ENCODE peak calls at places on chromosome 17, in seven cellular contexts. P is IMR-90, C is H9, X is neuronal stem cell, J is mesenchymal stem cell, L is H1, E is trophoblast cell. R is an unnamed sample.

GRCh38 chr17:79202476-79202875 is 127.9 kb downstream of the ENGASE start:
- DNase-seq in P (no peak), C (no peak), X (no peak), J (no peak), L (no peak), E (no peak), R (no peak)

GRCh38 chr17:66661411-66661843 is 173.5 kb upstream of the CACNG5 start:
- DNase-seq in P (peak), C (no peak), X (no peak), J (peak), L (no peak), E (no peak), R (no peak)

GRCh38 chr17:20300399-20301037 is 166.8 kb downstream of the LGALS9B start:
- DNase-seq in P (peak), C (no peak), X (no peak), J (peak), L (no peak), E (peak), R (no peak)

GRCh38 chr17:560379-560935 is 154.2 kb downstream of the VPS53 start:
- DNase-seq in P (peak), C (no peak), X (no peak), J (peak), L (no peak), E (no peak), R (no peak)

GRCh38 chr17:62899349-62899748 is 66.7 kb upstream of the TANC2 start:
- DNase-seq in P (no peak), C (no peak), X (no peak), J (no peak), L (no peak), E (peak), R (no peak)

GRCh38 chr17:19753661-19754463 is 5.8 kb upstream of the ALDH3A1 start:
- DNase-seq in P (no peak), C (no peak), X (no peak), J (no peak), L (no peak), E (no peak), R (no peak)

GRCh38 chr17:32341141-32341856 is 674 bp downstream of the C17orf75 start:
- DNase-seq in P (no peak), C (no peak), X (no peak), J (peak), L (no peak), E (no peak), R (peak)

GRCh38 chr17:17876959-17877547 is 40.3 kb upstream of the SREBF1 start:
- DNase-seq in P (peak), C (no peak), X (no peak), J (peak), L (no peak), E (no peak), R (no peak)

GRCh38 chr17:77145635-77146632 is 5.2 kb downstream of the SEC14L1 start:
- DNase-seq in P (peak), C (peak), X (no peak), J (peak), L (no peak), E (peak), R (peak)

GRCh38 chr17:31310260-31310659 is 3.6 kb downstream of the EVI2B start:
- DNase-seq in P (no peak), C (no peak), X (no peak), J (no peak), L (no peak), E (no peak), R (no peak)

GRCh38 chr17:66715745-66716156 is 119.2 kb upstream of the CACNG5 start:
- DNase-seq in P (peak), C (peak), X (peak), J (peak), L (peak), E (peak), R (peak)

GRCh38 chr17:7673239-7673638 is 14.1 kb downstream of the TP53 start:
- DNase-seq in P (no peak), C (peak), X (no peak), J (no peak), L (no peak), E (no peak), R (peak)

GRCh38 chr17:48027322-48027981 is 10.1 kb downstream of the COPZ2 start:
- DNase-seq in P (no peak), C (no peak), X (no peak), J (no peak), L (no peak), E (no peak), R (no peak)
- H2BK120ac ChIP-seq in P (no peak), C (no peak), X (no peak), J (no peak), L (no peak), E (no peak), R (no peak)

GRCh38 chr17:39954876-39955275 is 7.9 kb upstream of the GSDMA start:
- DNase-seq in P (no peak), C (peak), X (no peak), J (no peak), L (no peak), E (no peak), R (peak)

GRCh38 chr17:39953471-39953888 is 9.3 kb upstream of the GSDMA start:
- DNase-seq in P (no peak), C (no peak), X (no peak), J (no peak), L (no peak), E (no peak), R (no peak)

GRCh38 chr17:39950871-39951348 is 11.9 kb upstream of the GSDMA start:
- DNase-seq in P (no peak), C (no peak), X (no peak), J (peak), L (no peak), E (no peak), R (no peak)

GRCh38 chr17:39952665-39953470 is 9.9 kb upstream of the GSDMA start:
- DNase-seq in P (peak), C (peak), X (peak), J (peak), L (peak), E (peak), R (peak)

DNA sequence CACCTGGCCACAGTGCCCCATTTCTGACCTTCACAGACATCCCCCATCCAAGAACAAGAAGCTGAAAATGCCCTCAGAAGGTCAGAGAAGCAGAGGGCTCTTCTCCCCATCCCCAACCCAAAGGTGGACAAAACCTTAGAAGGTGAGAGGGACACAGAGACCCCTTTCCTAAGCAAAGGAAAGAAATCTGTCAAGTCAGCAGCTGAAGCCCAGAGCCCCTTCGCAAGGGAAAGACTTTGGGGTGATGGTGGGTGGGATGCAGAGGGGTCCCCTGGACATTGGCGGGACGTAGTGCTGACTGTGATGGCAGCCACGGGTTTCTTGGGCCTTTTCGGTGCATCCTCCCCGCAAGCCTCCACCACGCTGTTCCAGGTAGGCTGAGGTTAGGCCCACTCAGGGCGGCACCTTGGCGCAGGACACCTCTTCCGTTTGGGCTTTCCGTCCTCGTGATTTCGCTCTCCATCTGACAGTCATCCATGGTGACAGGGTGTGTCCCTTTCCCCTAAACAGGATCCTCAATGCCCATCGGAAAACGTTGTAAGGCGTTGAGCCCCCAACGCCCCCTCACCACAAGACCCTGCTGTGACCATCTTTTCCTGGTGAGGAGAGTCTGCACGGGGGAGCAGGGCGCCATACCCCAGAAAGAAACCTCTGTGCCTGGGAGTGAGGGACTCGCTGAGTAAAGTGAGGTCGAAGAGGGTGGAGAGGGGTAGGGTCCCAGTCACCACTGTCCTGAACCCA is 10.7 kb upstream of the GSDMA start:
- DNase-seq in P (no peak), C (no peak), X (no peak), J (no peak), L (no peak), E (no peak), R (no peak)
- H2BK120ac ChIP-seq in P (peak), C (no peak), X (peak), J (no peak), L (no peak), E (peak), R (no peak)

GRCh38 chr17:42814633-42815399 is 9.3 kb downstream of the BECN1 start:
- DNase-seq in P (peak), C (no peak), X (no peak), J (peak), L (no peak), E (no peak), R (no peak)
- H2BK120ac ChIP-seq in P (no peak), C (no peak), X (no peak), J (no peak), L (no peak), E (no peak), R (no peak)

GRCh38 chr17:4080686-4081085 is 62.1 kb downstream of the ZZEF1 start:
- DNase-seq in P (no peak), C (no peak), X (no peak), J (no peak), L (no peak), E (no peak), R (no peak)

GRCh38 chr17:4087911-4088693 is 54.7 kb downstream of the ZZEF1 start:
- DNase-seq in P (peak), C (no peak), X (no peak), J (peak), L (no peak), E (peak), R (no peak)

GRCh38 chr17:4086041-4086483 is 56.8 kb downstream of the ZZEF1 start:
- DNase-seq in P (no peak), C (no peak), X (no peak), J (no peak), L (no peak), E (no peak), R (no peak)

GRCh38 chr17:4082136-4082924 is 60.5 kb downstream of the ZZEF1 start:
- DNase-seq in P (no peak), C (no peak), X (no peak), J (no peak), L (no peak), E (no peak), R (no peak)

GRCh38 chr17:4083173-4083572 is 59.7 kb downstream of the ZZEF1 start:
- DNase-seq in P (no peak), C (no peak), X (no peak), J (no peak), L (no peak), E (no peak), R (no peak)
- H2BK120ac ChIP-seq in P (no peak), C (no peak), X (no peak), J (no peak), L (no peak), E (no peak), R (no peak)

GRCh38 chr17:44932096-44932495 is 15.5 kb downstream of the KIF18B start:
- DNase-seq in P (no peak), C (no peak), X (no peak), J (no peak), L (no peak), E (no peak), R (no peak)
- H2BK120ac ChIP-seq in P (no peak), C (no peak), X (no peak), J (no peak), L (no peak), E (no peak), R (no peak)